ENCODE peak calls at places on chromosome 13, in nine cellular contexts. U is SK-N-SH, S is GM23338, P is neural progenitor cell, F is HCT116, D is PC-3, Q is hepatocyte, C is OCI-LY7, A is MM.1S. O is an unnamed sample.
A peak's percentile ranks its signal among the peaks of the same experiment; 100 is the strongest.

GRCh38 chr13:77509221-77509620 is 26.3 kb upstream of the SCEL start:
- DNase-seq in Q (no peak), P (no peak), U (no peak), A (no peak), F (no peak), S (no peak), C (no peak), D (peak; percentile 58), O (peak; percentile 43)

GRCh38 chr13:98927954-98928927 is 49.6 kb downstream of the DOCK9 start:
- DNase-seq in C (no peak), F (no peak), U (peak; percentile 16), A (no peak), D (no peak), Q (no peak), S (peak; percentile 66), P (no peak), O (peak; percentile 95)

GRCh38 chr13:111957913-111958450 is 109.0 kb upstream of the SOX1 start:
- DNase-seq in U (no peak), C (no peak), F (no peak), D (no peak), A (no peak), S (no peak), P (no peak), Q (no peak), O (no peak)

GRCh38 chr13:27147530-27148170 is 24.0 kb downstream of the USP12 start:
- DNase-seq in P (no peak), C (peak; percentile 32), F (no peak), Q (no peak), D (no peak), U (no peak), S (no peak), A (no peak), O (no peak)

GRCh38 chr13:24209138-24209537 is 48.6 kb downstream of the SPATA13 start:
- DNase-seq in F (no peak), D (no peak), U (no peak), P (no peak), Q (no peak), C (no peak), S (no peak), A (no peak), O (no peak)

GRCh38 chr13:75993246-75993645 is 357.1 kb downstream of the LMO7 start:
- DNase-seq in A (no peak), U (no peak), P (no peak), F (no peak), C (no peak), D (peak; percentile 49), Q (no peak), S (no peak), O (no peak)

GRCh38 chr13:54029226-54029625 is 1000.6 kb downstream of the OLFM4 start:
- DNase-seq in U (no peak), P (no peak), S (peak; percentile 15), Q (peak; percentile 59), D (peak; percentile 67), A (no peak), F (no peak), C (peak; percentile 34), O (no peak)

GRCh38 chr13:74131206-74131605 is 3.0 kb downstream of the KLF12 start:
- DNase-seq in P (no peak), F (no peak), S (no peak), Q (no peak), A (no peak), U (no peak), C (peak; percentile 32), D (no peak), O (no peak)

GRCh38 chr13:21583496-21583895 is 20.5 kb downstream of the MICU2 start:
- DNase-seq in P (peak; percentile 65), F (no peak), C (no peak), Q (no peak), U (no peak), D (no peak), A (no peak), S (peak; percentile 78), O (no peak)

GRCh38 chr13:32245555-32245954 is 69.6 kb downstream of the ZAR1L start:
- DNase-seq in D (no peak), C (no peak), P (no peak), S (no peak), A (no peak), U (no peak), F (no peak), Q (no peak), O (no peak)

GRCh38 chr13:95540848-95541247 is 11.7 kb upstream of the CLDN10 start:
- DNase-seq in D (no peak), S (peak; percentile 4), A (no peak), F (no peak), Q (no peak), C (no peak), P (no peak), U (no peak), O (no peak)

GRCh38 chr13:43333176-43333575 is 309.8 kb downstream of the DNAJC15 start:
- DNase-seq in U (peak; percentile 43), S (no peak), F (no peak), D (no peak), A (no peak), Q (no peak), C (no peak), P (no peak), O (no peak)

GRCh38 chr13:44117351-44117750 is 237.6 kb downstream of the LACC1 start:
- DNase-seq in D (no peak), S (peak; percentile 8), Q (peak; percentile 21), F (no peak), C (peak; percentile 24), A (peak; percentile 36), P (no peak), U (no peak), O (peak; percentile 29)

GRCh38 chr13:93765056-93765455 is 538.4 kb downstream of the GPC6 start:
- DNase-seq in C (no peak), P (no peak), Q (no peak), A (no peak), U (no peak), S (no peak), D (no peak), F (no peak), O (no peak)

GRCh38 chr13:98565726-98566577 is 11.0 kb downstream of the STK24 start:
- DNase-seq in P (no peak), D (no peak), Q (no peak), C (peak; percentile 19), A (no peak), S (no peak), F (no peak), U (peak; percentile 38), O (peak; percentile 52)

GRCh38 chr13:39410089-39410901 is 192.7 kb downstream of the LHFPL6 start:
- DNase-seq in A (no peak), C (no peak), U (no peak), Q (no peak), D (no peak), P (no peak), S (peak; percentile 38), F (no peak), O (peak; percentile 76)

GRCh38 chr13:110630566-110631119 is 15.3 kb downstream of the NAXD start:
- DNase-seq in S (no peak), D (no peak), U (no peak), C (no peak), A (no peak), Q (no peak), F (no peak), P (no peak), O (no peak)

GRCh38 chr13:110628477-110628793 is 13.1 kb downstream of the NAXD start:
- DNase-seq in S (no peak), Q (peak; percentile 72), A (no peak), C (no peak), U (peak; percentile 84), D (no peak), P (no peak), F (no peak), O (no peak)

GRCh38 chr13:110628952-110629701 is 13.8 kb downstream of the NAXD start:
- DNase-seq in P (no peak), C (no peak), A (no peak), D (no peak), Q (peak; percentile 49), F (no peak), S (no peak), U (peak; percentile 77), O (no peak)

GRCh38 chr13:110627761-110628476 is 12.6 kb downstream of the NAXD start:
- DNase-seq in Q (no peak), D (no peak), A (no peak), C (no peak), F (no peak), P (no peak), U (peak; percentile 37), S (no peak), O (no peak)

DNA sequence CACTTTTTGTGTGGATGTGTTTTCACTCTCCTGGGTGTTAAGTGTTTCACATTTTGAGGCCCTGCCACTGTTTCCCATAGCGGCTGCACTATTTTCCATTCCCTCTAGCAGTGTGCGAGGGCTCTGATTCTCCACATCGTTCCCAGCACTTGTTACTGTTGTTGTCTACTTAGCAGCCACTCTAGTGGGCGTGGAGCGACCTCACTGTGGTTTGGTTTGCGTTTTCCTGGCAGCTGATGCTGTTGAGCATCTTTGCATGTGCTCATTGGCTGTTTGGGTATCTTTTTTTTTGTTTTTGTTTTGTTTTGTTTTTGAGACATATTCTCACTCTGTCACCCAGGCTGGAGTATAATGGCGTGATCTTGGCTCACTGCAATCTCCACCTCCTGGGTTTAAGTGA is 14.4 kb downstream of the NAXD start:
- DNase-seq in Q (no peak), C (no peak), U (no peak), D (no peak), S (no peak), P (no peak), F (no peak), A (no peak), O (no peak)
- H3K4me1 ChIP-seq in Q (peaks cover 32% of the 10 kb centered on the region), C (no peaks in the 10 kb centered on the region), U (peaks cover 26% of the 10 kb centered on the region), D (no peaks in the 10 kb centered on the region), S (no peaks in the 10 kb centered on the region), P (peaks cover 4% of the 10 kb centered on the region), F (no peaks in the 10 kb centered on the region), A (no peaks in the 10 kb centered on the region), O (no peaks in the 10 kb centered on the region)

GRCh38 chr13:30714629-30715028 is 20.7 kb upstream of the ALOX5AP start:
- DNase-seq in U (no peak), Q (no peak), C (no peak), F (no peak), P (no peak), D (no peak), S (no peak), A (no peak), O (no peak)
- TF ChIP-seq EZH2phosphoT487 in U (no peak), Q (no peak), C (no peak), F (no peak), P (no peak), D (no peak), S (no peak), A (no peak), O (no peak)

DNA sequence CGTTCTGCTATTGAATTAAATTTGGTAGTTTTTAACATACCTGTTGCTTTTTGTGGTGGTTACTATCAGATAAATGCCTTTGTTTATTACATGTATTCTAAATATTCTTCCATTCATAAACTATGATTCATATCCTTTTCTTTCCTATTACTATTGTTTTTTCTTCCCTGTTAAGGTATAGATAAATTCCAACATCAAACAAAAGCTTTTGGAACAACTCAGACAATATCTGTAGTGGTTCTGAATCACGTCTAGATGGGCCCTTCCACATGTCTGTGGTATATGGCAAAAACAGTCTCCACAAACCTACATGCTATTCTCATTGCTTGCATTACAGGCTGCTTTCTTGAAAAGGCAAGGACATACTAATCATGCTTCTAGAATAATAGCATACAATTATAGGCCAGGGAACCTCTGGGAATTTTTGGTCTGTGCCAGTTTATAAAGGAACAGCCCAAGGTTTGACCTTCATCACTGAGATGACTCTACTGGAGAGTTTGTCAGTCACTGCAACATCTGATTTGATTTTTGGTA is 6.4 kb downstream of the LRCH1 start:
- DNase-seq in Q (no peak), C (no peak), F (no peak), D (no peak), S (no peak), P (no peak), A (no peak), U (no peak), O (peak; percentile 16)
- H3K4me2 ChIP-seq in Q (no peak overlapping the region), C (no peak overlapping the region), F (no peak overlapping the region), D (no peak overlapping the region), S (no peak overlapping the region), P (no peak overlapping the region), A (no peak overlapping the region), U (peak overlapping the region; percentile 22), O (no peak overlapping the region)

GRCh38 chr13:114030666-114031610 is 57.1 kb upstream of the C13orf46 start:
- DNase-seq in C (no peak), S (no peak), Q (no peak), F (no peak), A (no peak), U (no peak), D (no peak), P (no peak), O (no peak)
- H3K4me1 ChIP-seq in C (peaks cover 23% of the 10 kb centered on the region), S (no peaks in the 10 kb centered on the region), Q (peaks cover 6% of the 10 kb centered on the region), F (no peaks in the 10 kb centered on the region), A (peaks cover 24% of the 10 kb centered on the region), U (peaks cover 8% of the 10 kb centered on the region), D (no peaks in the 10 kb centered on the region), P (peaks cover 21% of the 10 kb centered on the region), O (peaks cover 25% of the 10 kb centered on the region)

O was measured in GM23248.